ENCODE peak calls at places on chromosome 21, in nine cellular contexts. R is ovary, J is sigmoid colon, T is uterus, H is A549, I is body of pancreas, A is transverse colon, M is prostate gland, C is esophagus squamous epithelium. U is an unnamed sample.

GRCh38 chr21:32742470-32742869 is 14.7 kb upstream of the SYNJ1 start:
- DNase-seq in M (no peak), C (no peak), A (no peak), H (no peak), R (no peak), J (no peak), T (no peak), I (no peak), U (no peak)

GRCh38 chr21:17784604-17785402 is 34.4 kb downstream of the C21orf91 start:
- DNase-seq in C (no peak), I (no peak), R (no peak), H (no peak), T (no peak), M (no peak), A (peak; percentile 30), J (no peak), U (no peak)

GRCh38 chr21:22399717-22400520 is 1401.7 kb downstream of the NCAM2 start:
- DNase-seq in H (no peak), T (no peak), J (no peak), I (no peak), A (no peak), M (no peak), R (no peak), C (no peak), U (no peak)

GRCh38 chr21:33968082-33968997 is 52.7 kb upstream of the ATP5PO start:
- DNase-seq in H (peak; percentile 55), R (no peak), A (peak; percentile 15), C (no peak), I (no peak), M (no peak), T (no peak), J (no peak), U (no peak)

GRCh38 chr21:14620152-14620551 is 74.0 kb upstream of the SAMSN1 start:
- DNase-seq in T (no peak), M (no peak), I (no peak), A (no peak), C (no peak), R (no peak), J (no peak), H (no peak), U (no peak)

GRCh38 chr21:35204850-35205564 is 155.9 kb upstream of the RUNX1 start:
- DNase-seq in M (peak; percentile 21), R (peak; percentile 90), I (peak; percentile 83), H (no peak), T (peak; percentile 83), J (peak; percentile 89), A (peak; percentile 47), C (no peak), U (no peak)

GRCh38 chr21:17775431-17776126 is 43.6 kb downstream of the C21orf91 start:
- DNase-seq in J (no peak), A (peak; percentile 42), T (no peak), C (no peak), M (no peak), R (no peak), H (no peak), I (no peak), U (no peak)

GRCh38 chr21:15654171-15654570 is 75.6 kb upstream of the USP25 start:
- DNase-seq in R (no peak), I (no peak), J (no peak), T (no peak), M (no peak), C (no peak), H (no peak), A (no peak), U (no peak)

DNA sequence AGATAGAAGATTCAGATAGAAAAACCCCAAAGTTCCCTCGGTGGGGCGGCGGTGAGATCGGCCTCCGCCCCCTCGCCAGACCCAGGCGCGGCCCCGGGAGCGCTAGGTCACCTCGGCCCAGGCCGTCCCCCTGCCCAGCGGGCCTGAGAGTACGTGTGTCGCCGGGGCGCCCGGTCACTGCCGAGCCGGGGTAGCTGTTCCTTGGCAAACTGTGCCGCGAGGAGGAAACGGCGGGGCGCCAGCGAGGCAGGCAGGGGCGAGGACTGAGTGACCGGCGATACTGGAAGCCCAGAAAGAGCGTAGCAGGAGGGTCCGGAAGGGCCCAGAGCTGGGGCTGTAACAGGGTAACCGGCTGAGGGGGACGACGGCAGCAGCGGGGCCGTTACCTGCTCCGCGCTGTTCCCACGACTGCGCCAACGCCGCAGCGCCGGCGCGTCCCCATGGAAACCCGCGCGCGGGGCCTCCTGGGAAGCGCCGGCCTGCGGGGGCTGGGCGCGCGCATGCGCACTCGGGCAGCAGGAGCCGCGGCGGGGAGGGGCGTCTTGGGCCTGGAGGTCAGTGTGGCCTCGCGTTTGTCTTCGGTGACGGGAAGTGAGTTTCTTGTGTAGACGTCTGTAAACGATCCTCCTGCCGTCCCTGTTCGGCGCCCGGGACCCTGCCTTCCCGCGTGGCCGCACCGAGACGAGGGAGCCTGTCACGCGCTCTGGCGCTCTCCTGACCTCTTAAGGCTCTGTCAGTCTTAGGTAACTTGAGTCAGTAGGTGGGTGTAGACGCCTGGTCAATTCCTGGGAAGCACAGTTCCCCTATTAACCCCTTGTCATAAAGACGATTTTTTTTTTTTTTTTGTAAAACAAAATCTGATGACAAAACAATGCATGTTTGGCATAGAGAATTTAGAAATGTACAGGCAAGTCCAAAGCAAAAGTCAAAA is at the start of gene LCA5L:
- DNase-seq in A (peak; percentile 93), M (peak; percentile 83), I (peak; percentile 93), T (peak; percentile 92), H (peak; percentile 70), C (peak; percentile 39), J (peak; percentile 95), R (peak; percentile 94), U (peak; percentile 91)
- TF ChIP-seq CTCF in A (no peak), M (peak; percentile 31), I (no peak), T (no peak), H (no peak), C (peak; percentile 12), J (no peak), R (peak; percentile 28), U (peak; percentile 15)

GRCh38 chr21:28554660-28555475 is 437.8 kb downstream of the LTN1 start:
- DNase-seq in C (no peak), J (no peak), I (no peak), T (no peak), A (no peak), M (no peak), H (no peak), R (no peak), U (no peak)
- TF ChIP-seq POLR2A in C (no peak), J (no peak), I (no peak), T (no peak), A (no peak), M (no peak), H (no peak), R (no peak), U (no peak)

GRCh38 chr21:45700461-45700860 is 56.9 kb downstream of the PCBP3 start:
- DNase-seq in C (no peak), T (no peak), M (no peak), A (no peak), R (no peak), H (no peak), I (no peak), J (no peak), U (no peak)

GRCh38 chr21:45699966-45700365 is 56.4 kb downstream of the PCBP3 start:
- DNase-seq in J (no peak), T (no peak), H (no peak), C (no peak), I (no peak), M (no peak), R (no peak), A (no peak), U (no peak)

GRCh38 chr21:45698493-45698947 is 55.0 kb downstream of the PCBP3 start:
- DNase-seq in I (peak; percentile 54), H (no peak), R (no peak), C (no peak), T (peak; percentile 34), M (no peak), A (peak; percentile 36), J (peak; percentile 87), U (no peak)

GRCh38 chr21:45699251-45699942 is 55.9 kb downstream of the PCBP3 start:
- DNase-seq in I (no peak), C (no peak), T (no peak), J (no peak), H (no peak), R (no peak), A (no peak), M (no peak), U (no peak)

DNA sequence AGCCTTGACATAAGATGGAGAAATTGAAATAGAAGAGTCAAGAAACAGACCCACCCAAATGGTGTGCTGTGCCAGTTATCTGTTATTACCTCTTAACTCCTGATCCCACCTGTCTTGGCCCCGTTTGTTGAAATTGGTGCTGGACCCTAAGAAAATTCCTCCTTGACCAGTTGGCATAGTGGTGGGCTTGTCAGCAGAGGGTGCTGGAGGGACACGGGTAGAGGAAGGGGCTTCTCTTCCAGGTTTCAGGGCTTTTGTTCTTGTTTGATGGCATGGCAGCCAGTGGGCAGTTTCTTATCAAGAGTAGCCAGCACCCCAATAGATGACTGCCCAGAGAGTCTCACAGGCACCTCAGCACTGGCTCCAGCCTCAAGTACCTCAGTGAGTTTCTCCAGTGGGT is 51.6 kb downstream of the PCBP3 start:
- DNase-seq in H (no peak), I (no peak), R (no peak), T (no peak), A (no peak), J (no peak), C (no peak), M (no peak), U (no peak)
- TF ChIP-seq CTCF in H (no peak), I (no peak), R (no peak), T (no peak), A (no peak), J (no peak), C (no peak), M (no peak), U (no peak)

GRCh38 chr21:27265492-27265891 is 298.6 kb upstream of the ADAMTS5 start:
- DNase-seq in M (no peak), C (no peak), R (no peak), H (no peak), A (no peak), I (no peak), J (no peak), T (no peak), U (no peak)

GRCh38 chr21:27260728-27261127 is 293.8 kb upstream of the ADAMTS5 start:
- DNase-seq in I (no peak), T (no peak), A (no peak), J (no peak), R (no peak), M (no peak), C (no peak), H (no peak), U (no peak)

GRCh38 chr21:27258222-27258621 is 291.3 kb upstream of the ADAMTS5 start:
- DNase-seq in H (no peak), I (no peak), R (no peak), J (no peak), A (no peak), C (no peak), T (no peak), M (no peak), U (no peak)

GRCh38 chr21:27258756-27259429 is 292.0 kb upstream of the ADAMTS5 start:
- DNase-seq in I (no peak), C (no peak), M (no peak), T (no peak), H (no peak), A (no peak), J (no peak), R (no peak), U (no peak)

DNA sequence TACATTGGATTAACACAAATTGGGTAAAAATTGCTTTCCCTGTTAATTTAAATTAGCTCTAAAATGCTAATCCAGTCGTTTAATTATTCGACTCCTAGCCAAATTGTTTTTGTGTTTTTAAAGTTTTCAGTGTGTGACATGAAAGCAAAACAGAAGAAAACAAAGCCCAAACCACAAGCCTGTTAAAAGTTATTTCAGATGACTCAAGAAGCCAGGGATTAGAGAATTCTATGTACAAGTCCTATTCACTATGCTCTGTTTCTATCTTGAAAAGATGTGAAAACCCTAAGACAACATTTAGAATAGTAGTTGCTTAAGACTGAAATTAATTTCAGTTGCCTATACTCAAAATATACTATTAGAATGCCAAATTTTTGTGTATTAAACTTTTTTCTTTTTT is 294.8 kb upstream of the ADAMTS5 start:
- DNase-seq in A (no peak), I (no peak), J (no peak), T (no peak), M (no peak), H (no peak), C (no peak), R (no peak), U (no peak)
- TF ChIP-seq POLR2A in A (no peak), I (no peak), J (no peak), T (no peak), M (no peak), H (no peak), C (no peak), R (no peak), U (no peak)

U was measured in thyroid gland.